ENCODE peak calls at places on chromosomes 11 and 22, in nine cellular contexts. D, U, L, F, H, E, Z, C and N are unnamed samples. For H3K4me1, the result is how much of the 10 kb centered on the place peaks cover.

GRCh38 chr11:126891556-126892217 is 108.9 kb downstream of the KIRREL3 start:
- DNase-seq in C (no peak), E (no peak), D (peak), H (no peak), Z (no peak), U (no peak), L (no peak), F (peak), N (no peak)

GRCh38 chr11:105923814-105924213 is 98.2 kb downstream of the MSANTD4 start:
- DNase-seq in D (no peak), E (no peak), Z (no peak), C (no peak), U (no peak), F (no peak), H (no peak), L (no peak), N (no peak)

GRCh38 chr11:124753624-124754023 is 1.6 kb upstream of the VSIG2 start:
- DNase-seq in E (no peak), C (no peak), Z (no peak), H (no peak), D (no peak), L (no peak), F (no peak), U (no peak), N (no peak)

GRCh38 chr11:111336582-111337256 is 38.4 kb downstream of the POU2AF3 start:
- DNase-seq in H (peak), C (no peak), Z (no peak), E (no peak), U (no peak), D (no peak), L (no peak), F (no peak), N (no peak)

GRCh38 chr11:112300094-112300786 is 39.6 kb upstream of the PLET1 start:
- DNase-seq in C (no peak), E (no peak), F (peak), D (peak), H (no peak), L (no peak), Z (no peak), U (no peak), N (no peak)

GRCh38 chr11:4123218-4123617 is 28.6 kb downstream of the RRM1 start:
- DNase-seq in C (no peak), L (no peak), D (no peak), H (no peak), Z (no peak), F (no peak), E (no peak), U (no peak), N (no peak)

GRCh38 chr11:4891996-4892640 is 10.4 kb downstream of the OR51T1 start:
- DNase-seq in H (peak), D (no peak), F (no peak), U (no peak), L (no peak), E (no peak), Z (no peak), C (no peak), N (peak)

GRCh38 chr22:36758792-36759271 is 17.1 kb downstream of the IFT27 start:
- DNase-seq in Z (peak), F (no peak), U (no peak), E (no peak), H (no peak), L (no peak), C (no peak), D (no peak), N (no peak)

GRCh38 chr22:36144886-36145541 is 15.5 kb downstream of the APOL3 start:
- DNase-seq in H (peak), F (peak), U (no peak), Z (peak), L (peak), D (peak), C (peak), E (no peak), N (peak)

GRCh38 chr11:62984451-62984991 is at the start of gene SLC22A6:
- DNase-seq in D (no peak), H (no peak), L (no peak), C (no peak), Z (no peak), U (no peak), F (no peak), E (no peak), N (no peak)

DNA sequence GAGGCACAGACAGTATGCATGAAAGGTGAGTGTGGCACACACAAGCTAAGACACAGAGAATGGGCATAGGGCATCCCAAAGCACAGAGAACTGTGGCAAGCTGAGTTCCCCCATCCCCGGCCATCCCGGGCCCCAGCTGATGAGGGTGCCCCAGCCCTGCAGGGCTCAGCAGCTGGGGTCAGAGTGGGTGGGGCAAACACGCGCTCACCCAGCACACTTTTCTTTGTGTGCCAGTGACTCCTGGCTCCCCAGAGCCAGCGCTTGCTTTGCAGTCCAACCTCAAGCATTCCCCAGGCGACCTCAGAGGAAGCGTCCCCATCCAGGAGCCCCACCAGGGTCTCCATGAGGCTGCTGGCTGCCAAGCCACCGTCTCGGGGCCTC is 4.7 kb upstream of the SYT8 start:
- DNase-seq in E (no peak), C (no peak), H (no peak), F (no peak), L (no peak), Z (no peak), D (no peak), U (no peak), N (no peak)
- H3K4me1 ChIP-seq in E (under half), C (under half), H (under half), F (under half), L (under half), Z (under half), D (under half), U (under half), N (half or more)

GRCh38 chr11:18698341-18699268 is at the start of gene TMEM86A:
- DNase-seq in H (peak), C (peak), E (peak), L (peak), D (peak), F (peak), Z (peak), U (peak), N (no peak)
- H3K27ac ChIP-seq in H (no peak), C (peak), E (no peak), L (peak), D (peak), F (peak), Z (peak), U (peak), N (no peak)

DNA sequence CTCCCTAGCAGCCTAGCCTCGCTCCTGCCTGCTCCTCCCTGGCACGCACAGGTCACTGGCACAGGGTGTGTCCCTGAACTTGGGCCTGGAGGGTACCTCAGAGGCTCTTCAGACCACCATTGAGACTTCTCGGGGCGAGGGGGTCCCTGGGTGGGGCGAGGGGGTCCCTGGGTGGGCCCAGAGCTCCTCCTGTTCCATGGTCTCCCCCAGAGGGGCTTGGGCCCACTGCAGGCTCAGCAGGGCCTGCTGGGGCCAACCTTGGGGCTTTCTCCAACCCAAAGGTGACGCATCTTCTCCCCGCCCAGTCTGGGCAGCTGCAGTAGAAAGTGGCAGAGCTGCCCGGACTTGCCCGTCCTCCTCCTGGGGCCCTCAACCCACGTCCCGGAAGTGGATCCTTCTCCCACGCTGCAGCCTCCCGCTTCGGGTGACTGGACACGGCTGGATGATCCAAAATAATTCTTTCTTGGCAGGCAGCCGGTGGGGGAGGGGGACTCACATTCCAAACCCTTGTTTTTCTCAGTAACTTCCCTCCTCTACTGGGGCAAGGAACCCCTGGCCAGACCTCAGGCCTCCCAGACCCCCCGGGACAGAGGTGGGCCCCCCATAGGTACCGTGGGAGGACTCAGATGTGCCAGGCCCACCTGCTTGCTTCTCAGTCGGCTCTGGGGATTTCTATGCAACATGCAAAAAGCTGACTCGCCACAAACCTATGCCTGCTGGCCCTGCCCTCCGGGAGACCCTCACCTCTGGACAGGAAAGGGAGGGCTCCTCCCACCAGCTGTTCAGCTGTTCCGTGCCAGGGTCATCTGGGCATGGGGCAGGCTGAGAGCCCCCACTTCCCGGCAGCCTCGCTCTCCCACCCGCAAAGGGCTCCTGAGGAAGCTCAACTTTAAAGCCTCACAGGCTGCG is 1.5 kb downstream of the PLXNB2 start:
- DNase-seq in D (peak), Z (no peak), L (peak), U (no peak), F (peak), E (no peak), C (no peak), H (peak), N (peak)
- H3K4me1 ChIP-seq in D (under half), Z (half or more), L (half or more), U (under half), F (half or more), E (under half), C (under half), H (under half), N (half or more)

GRCh38 chr11:12386309-12386708 is 8.9 kb downstream of the PARVA start:
- DNase-seq in D (no peak), C (no peak), Z (no peak), F (no peak), U (no peak), H (no peak), E (no peak), L (no peak), N (no peak)

GRCh38 chr11:12386745-12387144 is 9.4 kb downstream of the PARVA start:
- DNase-seq in D (no peak), Z (no peak), H (no peak), U (no peak), F (no peak), L (no peak), E (no peak), C (no peak), N (no peak)

GRCh38 chr11:12381875-12382274 is 4.5 kb downstream of the PARVA start:
- DNase-seq in E (no peak), F (no peak), L (no peak), D (no peak), C (no peak), H (no peak), Z (no peak), U (no peak), N (no peak)

GRCh38 chr11:12380565-12381325 is 3.4 kb downstream of the PARVA start:
- DNase-seq in U (no peak), Z (no peak), E (no peak), C (no peak), L (no peak), D (no peak), F (no peak), H (no peak), N (no peak)

DNA sequence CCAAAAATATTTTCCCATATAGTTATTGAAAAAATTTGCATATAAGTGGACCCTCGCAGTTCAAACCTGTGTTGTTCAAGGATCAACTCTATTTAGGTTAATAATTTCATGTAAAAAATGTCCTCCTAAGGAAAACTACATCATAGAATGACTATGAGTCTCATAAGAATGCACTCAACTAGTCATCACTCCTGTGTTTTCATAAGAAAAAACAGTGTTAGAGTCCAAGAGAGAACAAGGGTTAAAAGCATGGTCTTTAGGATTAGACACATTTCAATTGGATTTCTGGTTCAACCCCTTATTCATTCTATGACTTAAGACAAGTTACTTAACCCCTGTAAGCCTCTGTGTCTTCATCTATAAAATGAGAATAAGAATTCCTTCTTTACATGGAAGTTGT is 5.1 kb downstream of the PARVA start:
- DNase-seq in E (no peak), L (no peak), Z (no peak), F (no peak), U (no peak), D (no peak), H (no peak), C (no peak), N (no peak)
- H3K27ac ChIP-seq in E (no peak), L (peak), Z (no peak), F (no peak), U (no peak), D (no peak), H (no peak), C (no peak), N (no peak)

DNA sequence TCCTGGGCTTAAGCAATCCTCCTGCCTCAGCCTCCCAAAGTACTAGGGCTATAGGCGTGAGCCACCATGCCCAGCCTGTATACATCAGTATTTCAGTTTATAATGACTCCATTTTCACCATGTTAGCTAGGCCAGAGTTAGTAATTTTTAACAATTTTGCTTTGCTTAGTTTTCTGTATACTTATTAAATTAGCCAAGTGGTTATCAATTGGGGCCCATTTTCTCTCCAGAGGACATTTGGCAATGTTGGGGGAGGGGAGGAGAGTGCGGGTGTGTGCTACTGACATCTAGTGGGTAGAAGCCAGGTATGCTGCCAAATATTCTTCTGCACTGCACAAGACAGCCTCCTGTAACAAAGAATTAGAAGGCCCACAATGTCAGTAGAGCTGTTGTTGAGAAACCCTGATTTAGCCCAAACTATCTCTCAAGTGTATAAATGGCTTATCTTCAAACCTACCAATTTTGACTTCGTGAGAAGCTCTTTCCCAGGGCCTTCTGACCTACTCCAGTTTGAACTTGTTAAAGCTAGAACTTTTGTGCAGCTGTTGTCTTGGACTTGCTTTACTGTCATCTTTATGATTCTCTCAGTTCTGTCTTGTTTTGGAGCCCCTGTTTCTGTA is 7.5 kb downstream of the USP47 start:
- DNase-seq in F (peak), D (no peak), H (peak), U (peak), E (peak), C (peak), Z (peak), L (peak), N (no peak)
- H3K4me1 ChIP-seq in F (half or more), D (under half), H (under half), U (half or more), E (half or more), C (half or more), Z (half or more), L (under half), N (under half)

GRCh38 chr11:34316347-34317037 is 41.3 kb downstream of the ABTB2 start:
- DNase-seq in L (no peak), Z (no peak), U (no peak), D (no peak), H (no peak), F (no peak), C (no peak), E (no peak), N (no peak)
- H3K27ac ChIP-seq in L (no peak), Z (no peak), U (no peak), D (peak), H (no peak), F (peak), C (no peak), E (no peak), N (no peak)

DNA sequence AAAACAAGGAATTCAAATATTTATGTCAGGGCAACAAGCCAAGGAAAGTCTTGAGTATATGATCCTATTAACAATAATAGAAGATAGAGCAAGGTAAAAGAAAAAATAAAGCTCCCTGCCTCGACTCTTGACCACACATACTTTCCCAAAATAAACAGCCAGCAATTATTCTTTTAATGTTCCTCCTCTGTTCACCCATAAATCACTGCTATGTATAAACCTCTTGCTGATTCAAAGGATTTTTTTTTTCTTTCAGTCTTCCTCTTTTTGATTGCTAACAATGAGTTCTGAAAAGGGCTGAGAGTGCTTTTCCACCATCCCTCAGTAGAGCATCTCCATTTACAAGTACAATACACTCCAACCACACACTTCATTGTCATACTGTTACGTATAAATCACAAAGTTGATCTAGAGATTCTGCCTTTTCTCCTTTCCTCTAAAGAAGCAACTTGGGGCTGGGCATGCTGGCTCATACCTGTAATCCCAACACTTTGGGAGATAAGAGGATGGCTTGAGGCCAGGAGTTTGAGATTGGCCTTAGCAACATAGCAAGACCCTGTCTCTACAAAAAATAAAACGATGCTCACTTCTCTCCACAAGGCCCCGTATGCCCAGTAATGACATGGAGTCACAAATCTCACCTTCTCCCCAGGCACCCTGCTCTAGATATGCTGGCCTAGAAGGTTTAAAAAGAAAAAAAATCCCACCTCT is 24.0 kb downstream of the RAB30 start:
- DNase-seq in E (no peak), H (no peak), C (no peak), F (no peak), Z (no peak), U (no peak), L (no peak), D (no peak), N (no peak)
- H3K4me1 ChIP-seq in E (under half), H (under half), C (under half), F (under half), Z (under half), U (under half), L (under half), D (under half), N (under half)

GRCh38 chr22:41613456-41613855 is 7.4 kb downstream of the DESI1 start:
- DNase-seq in E (no peak), U (no peak), Z (no peak), F (no peak), C (no peak), L (no peak), H (no peak), D (no peak), N (no peak)
- H3K27ac ChIP-seq in E (no peak), U (no peak), Z (no peak), F (no peak), C (no peak), L (no peak), H (no peak), D (no peak), N (no peak)